ENCODE peak calls at places on chromosomes 12 and 14, in seven cellular contexts. Y is GM12878; H is naive thymus-derived CD4-positive, alpha-beta T cell; Q is foreskin keratinocyte; W is lower lobe of right lung; X is CD4-positive, alpha-beta T cell; U is pancreas. V is an unnamed sample.
A peak's percentile ranks its signal among the peaks of the same experiment; 100 is the strongest.

GRCh38 chr12:52407918-52408317 is 1.8 kb upstream of the KRT82 start:
- ATAC-seq in X (no peak), Q (no peak), U (no peak), H (no peak), W (no peak), Y (no peak), V (no peak)

GRCh38 chr12:38099686-38100085 is 216.9 kb upstream of the ALG10B start:
- ATAC-seq in H (no peak), Y (no peak), W (no peak), U (no peak), Q (no peak), X (no peak), V (no peak)

GRCh38 chr14:101328412-101329149 is 232.7 kb upstream of the DIO3 start:
- ATAC-seq in Q (no peak), W (no peak), Y (no peak), U (peak; percentile 81), H (no peak), X (no peak), V (no peak)

GRCh38 chr14:92450351-92451070 is 63.1 kb upstream of the RIN3 start:
- ATAC-seq in W (no peak), X (no peak), H (peak; percentile 8), Q (no peak), U (no peak), Y (peak; percentile 43), V (no peak)

GRCh38 chr12:110371408-110372055 is 32.0 kb downstream of the ANAPC7 start:
- ATAC-seq in Y (peak; percentile 88), H (peak; percentile 45), U (no peak), X (no peak), Q (peak; percentile 8), W (peak; percentile 96), V (no peak)

GRCh38 chr12:91948504-91948903 is 197.1 kb downstream of the BTG1 start:
- ATAC-seq in W (peak; percentile 52), Q (no peak), X (no peak), Y (peak; percentile 32), U (no peak), H (no peak), V (no peak)

GRCh38 chr12:39348941-39349626 is 93.8 kb downstream of the KIF21A start:
- ATAC-seq in W (no peak), Q (no peak), X (no peak), U (no peak), H (no peak), Y (no peak), V (no peak)

GRCh38 chr14:52825085-52825484 is 33.7 kb upstream of the GNPNAT1 start:
- ATAC-seq in W (no peak), U (no peak), H (no peak), Y (peak; percentile 68), X (no peak), Q (no peak), V (no peak)

GRCh38 chr12:74719447-74719846 is 181.8 kb downstream of the ATXN7L3B start:
- ATAC-seq in H (no peak), Y (no peak), X (no peak), W (no peak), Q (no peak), U (no peak), V (no peak)

GRCh38 chr12:100951756-100952155 is 157.2 kb downstream of the ANO4 start:
- ATAC-seq in H (no peak), Y (no peak), Q (no peak), W (no peak), X (no peak), U (no peak), V (no peak)

GRCh38 chr12:100699209-100699608 is 95.4 kb upstream of the ANO4 start:
- ATAC-seq in X (no peak), W (no peak), H (peak; percentile 63), U (no peak), Y (peak; percentile 73), Q (no peak), V (no peak)

GRCh38 chr14:101288436-101289229 is 272.7 kb upstream of the DIO3 start:
- ATAC-seq in W (no peak), X (no peak), Q (no peak), H (no peak), Y (no peak), U (peak; percentile 30), V (peak; percentile 44)

GRCh38 chr12:76898472-76898871 is 19.7 kb upstream of the CSRP2 start:
- ATAC-seq in Y (no peak), Q (no peak), X (no peak), H (no peak), U (peak; percentile 58), W (no peak), V (no peak)

GRCh38 chr14:96303981-96304380 is 48.0 kb downstream of the BDKRB1 start:
- ATAC-seq in Y (no peak), H (no peak), W (no peak), U (no peak), X (no peak), Q (no peak), V (no peak)

GRCh38 chr14:96304956-96305355 is 48.9 kb downstream of the BDKRB1 start:
- ATAC-seq in U (no peak), H (no peak), Q (peak; percentile 57), Y (no peak), W (no peak), X (no peak), V (no peak)

GRCh38 chr14:96307434-96307833 is 51.4 kb downstream of the BDKRB1 start:
- ATAC-seq in U (no peak), W (no peak), Q (no peak), X (no peak), H (no peak), Y (no peak), V (no peak)

GRCh38 chr14:96309128-96309906 is 53.3 kb downstream of the BDKRB1 start:
- ATAC-seq in Q (no peak), W (no peak), H (no peak), X (no peak), U (peak; percentile 91), Y (no peak), V (no peak)

DNA sequence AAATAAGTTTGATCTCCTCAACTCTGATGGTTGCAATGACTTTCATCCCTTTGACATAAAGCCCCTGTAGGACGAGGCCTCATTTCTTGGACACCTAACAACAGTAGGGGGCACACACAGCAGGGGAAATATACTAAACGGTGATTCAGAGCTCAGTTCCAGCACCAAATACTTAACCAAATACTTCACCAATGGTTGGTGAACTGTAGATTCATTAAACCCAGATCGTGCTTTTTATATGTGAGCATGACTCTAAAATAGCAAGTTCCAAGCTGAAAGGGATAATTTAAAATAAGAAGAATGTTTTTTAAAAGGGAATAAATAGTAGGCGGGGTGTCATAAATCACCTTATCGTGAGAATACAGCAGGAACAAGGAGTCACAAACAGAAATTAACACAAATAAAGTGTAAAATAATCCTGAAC is 53.2 kb downstream of the ATG2B start:
- ATAC-seq in W (no peak), U (peak; percentile 44), Y (no peak), H (no peak), X (no peak), Q (no peak), V (no peak)
- H3K27ac ChIP-seq in W (no peak overlapping the region), U (peak overlapping the region; percentile 23), Y (no peak overlapping the region), H (no peak overlapping the region), X (no peak overlapping the region), Q (no peak overlapping the region), V (no peak overlapping the region)

GRCh38 chr12:949337-950099 is at the start of gene RAD52:
- ATAC-seq in U (peak; percentile 96), X (peak; percentile 87), Y (peak; percentile 91), H (peak; percentile 96), Q (peak; percentile 82), W (peak; percentile 98), V (peak; percentile 94)

GRCh38 chr12:955923-956322 is 6.4 kb upstream of the RAD52 start:
- ATAC-seq in Q (no peak), W (no peak), U (no peak), Y (no peak), H (no peak), X (no peak), V (no peak)

GRCh38 chr12:954736-955135 is 5.2 kb upstream of the RAD52 start:
- ATAC-seq in X (no peak), Y (no peak), W (no peak), U (no peak), Q (no peak), H (no peak), V (no peak)

GRCh38 chr12:951166-951565 is 1.7 kb upstream of the RAD52 start:
- ATAC-seq in W (no peak), X (no peak), H (no peak), U (no peak), Y (no peak), Q (no peak), V (no peak)

GRCh38 chr12:953776-954175 is 4.3 kb upstream of the RAD52 start:
- ATAC-seq in Y (no peak), Q (peak; percentile 47), X (no peak), U (no peak), W (no peak), H (no peak), V (no peak)
- H3K27ac ChIP-seq in Y (no peak overlapping the region), Q (peak overlapping the region; percentile 19), X (no peak overlapping the region), U (no peak overlapping the region), W (no peak overlapping the region), H (no peak overlapping the region), V (no peak overlapping the region)

GRCh38 chr14:75283162-75283883 is 4.7 kb downstream of the FOS start:
- ATAC-seq in X (no peak), W (peak; percentile 34), Y (no peak), H (peak; percentile 37), Q (peak; percentile 40), U (peak; percentile 1), V (peak; percentile 17)
- H3K27ac ChIP-seq in X (no peak overlapping the region), W (peak overlapping the region; percentile 100), Y (no peak overlapping the region), H (no peak overlapping the region), Q (no peak overlapping the region), U (peak overlapping the region; percentile 50), V (peak overlapping the region; percentile 55)

GRCh38 chr14:91286530-91286937 is 42.0 kb upstream of the GPR68 start:
- ATAC-seq in H (peak; percentile 89), U (peak; percentile 89), Q (peak; percentile 60), W (peak; percentile 81), X (peak; percentile 87), Y (peak; percentile 92), V (peak; percentile 62)

GRCh38 chr14:91284791-91285548 is 40.5 kb upstream of the GPR68 start:
- ATAC-seq in Y (no peak), H (no peak), W (no peak), Q (no peak), U (no peak), X (no peak), V (no peak)

GRCh38 chr14:91282954-91283645 is 38.6 kb upstream of the GPR68 start:
- ATAC-seq in X (no peak), Q (no peak), Y (no peak), W (no peak), U (no peak), H (no peak), V (no peak)

GRCh38 chr14:91283666-91284065 is 39.2 kb upstream of the GPR68 start:
- ATAC-seq in W (no peak), Q (no peak), H (no peak), U (no peak), X (no peak), Y (no peak), V (no peak)

DNA sequence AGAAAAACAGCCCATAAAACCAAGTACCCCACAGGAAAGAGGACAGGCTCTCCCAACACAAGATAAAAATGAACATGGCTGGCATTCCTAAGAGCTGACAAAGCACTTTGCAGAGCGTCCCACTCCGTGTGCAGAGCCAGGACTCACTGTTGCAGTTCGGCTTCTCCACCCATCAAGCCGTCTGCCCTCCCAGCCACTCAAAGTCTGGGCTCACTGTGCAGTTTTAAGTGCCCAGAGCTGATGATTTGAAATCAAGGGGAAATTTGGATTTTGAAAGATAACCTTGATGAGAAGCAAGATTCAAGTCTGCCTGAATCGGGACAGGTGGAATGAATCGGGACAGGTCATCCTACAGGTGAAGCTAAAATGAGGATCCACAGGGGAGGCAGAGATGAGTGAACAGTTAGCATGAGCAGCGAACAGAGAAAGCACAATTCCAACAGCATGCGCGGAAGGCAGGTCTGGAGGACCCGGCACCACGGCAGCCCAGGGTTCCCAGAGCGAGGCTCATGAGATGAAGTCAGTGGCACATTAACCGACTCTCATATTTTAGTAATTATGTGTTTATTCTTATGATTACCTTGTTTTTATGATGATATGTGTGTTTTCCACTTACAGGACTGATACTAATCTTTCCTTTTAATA is 39.8 kb upstream of the GPR68 start:
- ATAC-seq in H (no peak), U (no peak), X (no peak), W (peak; percentile 72), Q (peak; percentile 67), Y (no peak), V (peak; percentile 64)
- H3K27ac ChIP-seq in H (no peak overlapping the region), U (no peak overlapping the region), X (no peak overlapping the region), W (no peak overlapping the region), Q (no peak overlapping the region), Y (no peak overlapping the region), V (peak overlapping the region; percentile 46)